ENCODE peak calls at places on chromosome 18, in ten cellular contexts. C is sciatic nerve; J is natural killer cell; D is left ventricle myocardium superior; M is mucosa of descending colon; E is aorta; K is HCT116; F is upper lobe of right lung; R is left cardiac atrium; U is activated T-cell treated with anti-CD3 and anti-CD28 coated beads, Interleukin-2, amount 50 U/mL, for 4 hours. B is an unnamed sample.

GRCh38 chr18:76922107-76922506 is 99.8 kb downstream of the ZNF236 start:
- ATAC-seq in C (peak; percentile 93), D (peak; percentile 88), E (peak; percentile 68), U (peak; percentile 97), J (peak; percentile 88), R (peak; percentile 83), M (peak; percentile 98), F (peak; percentile 96), K (peak; percentile 91), B (peak; percentile 60)

GRCh38 chr18:32803571-32803970 is 30.7 kb upstream of the KLHL14 start:
- ATAC-seq in U (no peak), R (no peak), M (peak; percentile 61), J (no peak), F (no peak), E (no peak), D (no peak), K (no peak), C (no peak), B (peak; percentile 48)

GRCh38 chr18:13235326-13235937 is 16.9 kb downstream of the LDLRAD4 start:
- ATAC-seq in U (no peak), E (no peak), M (no peak), D (peak; percentile 6), F (no peak), C (peak; percentile 48), K (no peak), J (no peak), R (peak; percentile 20), B (no peak)

GRCh38 chr18:12990128-12990485 is 1.1 kb upstream of the CEP192 start:
- ATAC-seq in M (no peak), D (no peak), F (peak; percentile 1), U (no peak), R (no peak), J (peak; percentile 6), C (no peak), E (no peak), K (no peak), B (peak; percentile 26)

GRCh38 chr18:741931-742512 is 29.6 kb upstream of the ENOSF1 start:
- ATAC-seq in U (peak; percentile 67), J (peak; percentile 81), D (peak; percentile 71), K (peak; percentile 85), M (peak; percentile 75), R (peak; percentile 75), F (peak; percentile 90), E (peak; percentile 80), C (peak; percentile 74), B (peak; percentile 67)

GRCh38 chr18:33495278-33495677 is 54.8 kb upstream of the CCDC178 start:
- ATAC-seq in D (no peak), K (no peak), M (peak; percentile 40), U (no peak), C (peak; percentile 78), E (no peak), F (no peak), R (peak; percentile 68), J (no peak), B (no peak)

GRCh38 chr18:8341481-8342230 is 267.6 kb upstream of the RAB12 start:
- ATAC-seq in R (no peak), K (no peak), C (no peak), U (no peak), M (no peak), E (peak; percentile 37), F (peak; percentile 85), D (peak; percentile 50), J (no peak), B (no peak)

GRCh38 chr18:62844850-62845643 is 129.7 kb downstream of the PHLPP1 start:
- ATAC-seq in M (no peak), J (peak; percentile 38), C (no peak), U (peak; percentile 93), F (no peak), R (no peak), D (peak; percentile 50), K (no peak), E (no peak), B (no peak)

GRCh38 chr18:28485210-28485801 is 308.4 kb upstream of the CDH2 start:
- ATAC-seq in D (no peak), K (no peak), F (no peak), M (no peak), J (no peak), C (no peak), E (no peak), U (no peak), R (no peak), B (no peak)

GRCh38 chr18:48640566-48641270 is 101.9 kb downstream of the CTIF start:
- ATAC-seq in M (no peak), R (peak; percentile 7), F (no peak), C (no peak), U (no peak), K (no peak), E (no peak), J (no peak), D (no peak), B (no peak)

GRCh38 chr18:58077329-58077728 is 33.3 kb downstream of the NEDD4L start:
- ATAC-seq in R (no peak), F (no peak), E (no peak), K (no peak), C (no peak), J (no peak), M (no peak), D (no peak), U (no peak), B (no peak)

GRCh38 chr18:2855560-2856350 is 8.9 kb downstream of the EMILIN2 start:
- ATAC-seq in K (no peak), M (no peak), C (no peak), J (peak; percentile 37), F (no peak), R (no peak), D (no peak), U (no peak), E (no peak), B (peak; percentile 49)

GRCh38 chr18:9542924-9543323 is 67.6 kb downstream of the RALBP1 start:
- ATAC-seq in M (peak; percentile 17), U (no peak), D (peak; percentile 15), F (peak; percentile 10), K (peak; percentile 27), C (no peak), R (peak; percentile 19), J (no peak), E (no peak), B (peak; percentile 44)

GRCh38 chr18:58539659-58540380 is 89.1 kb downstream of the ALPK2 start:
- ATAC-seq in R (no peak), K (no peak), C (no peak), E (no peak), M (peak; percentile 71), J (no peak), U (no peak), F (no peak), D (no peak), B (no peak)

GRCh38 chr18:9861933-9862332 is 23.8 kb upstream of the TXNDC2 start:
- ATAC-seq in F (no peak), J (no peak), D (no peak), C (no peak), U (peak; percentile 74), K (no peak), E (no peak), R (no peak), M (no peak), B (no peak)

GRCh38 chr18:12087483-12087960 is 6.1 kb upstream of the ANKRD62 start:
- ATAC-seq in E (peak; percentile 25), D (peak; percentile 8), R (no peak), J (peak; percentile 12), F (no peak), U (no peak), C (peak; percentile 31), M (no peak), K (no peak), B (peak; percentile 26)

GRCh38 chr18:77161954-77162353 is 29.4 kb upstream of the MBP start:
- ATAC-seq in F (no peak), D (no peak), C (no peak), E (no peak), K (no peak), R (no peak), U (no peak), J (no peak), M (no peak), B (no peak)

GRCh38 chr18:57630759-57631660 is 9.4 kb upstream of the NARS1 start:
- ATAC-seq in D (no peak), R (no peak), C (peak; percentile 33), J (no peak), U (no peak), E (no peak), M (no peak), F (no peak), K (no peak), B (peak; percentile 3)

GRCh38 chr18:36590621-36591580 is 237.9 kb downstream of the TPGS2 start:
- ATAC-seq in D (no peak), K (no peak), E (no peak), M (no peak), R (no peak), J (no peak), F (no peak), U (no peak), C (no peak), B (no peak)

GRCh38 chr18:41783879-41784278 is 171.2 kb upstream of the PIK3C3 start:
- ATAC-seq in D (no peak), M (no peak), J (no peak), C (no peak), R (no peak), U (no peak), E (no peak), F (no peak), K (no peak), B (no peak)

GRCh38 chr18:60117321-60117720 is 217.5 kb downstream of the PMAIP1 start:
- ATAC-seq in J (no peak), U (no peak), M (no peak), R (no peak), K (no peak), F (no peak), D (no peak), E (no peak), C (no peak), B (no peak)

GRCh38 chr18:35658112-35658511 is 76.6 kb downstream of the GALNT1 start:
- ATAC-seq in C (no peak), M (no peak), E (no peak), U (no peak), J (peak; percentile 35), R (no peak), F (no peak), K (no peak), D (no peak), B (no peak)

GRCh38 chr18:44626807-44627206 is 53.9 kb upstream of the SETBP1 start:
- ATAC-seq in D (peak; percentile 82), U (no peak), J (no peak), K (no peak), E (no peak), F (no peak), C (no peak), R (peak; percentile 57), M (no peak), B (peak; percentile 46)

GRCh38 chr18:67408240-67408639 is 108.3 kb downstream of the DSEL start:
- ATAC-seq in C (no peak), J (no peak), F (no peak), M (no peak), E (no peak), R (no peak), U (no peak), K (no peak), D (no peak), B (no peak)

GRCh38 chr18:2891526-2892431 is 45.0 kb downstream of the EMILIN2 start:
- ATAC-seq in R (no peak), J (no peak), U (peak; percentile 86), E (no peak), M (no peak), F (no peak), C (no peak), D (no peak), K (no peak), B (no peak)

GRCh38 chr18:48166971-48167370 is 236.5 kb upstream of the SMAD2 start:
- ATAC-seq in C (peak; percentile 69), F (peak; percentile 81), J (no peak), R (peak; percentile 75), E (peak; percentile 9), U (no peak), K (no peak), D (peak; percentile 63), M (peak; percentile 69), B (peak; percentile 12)

GRCh38 chr18:47754311-47755101 is 176.0 kb downstream of the SMAD2 start:
- ATAC-seq in D (peak; percentile 33), J (peak; percentile 53), E (no peak), R (peak; percentile 27), U (peak; percentile 54), M (peak; percentile 80), K (peak; percentile 89), C (no peak), F (peak; percentile 68), B (peak; percentile 35)

GRCh38 chr18:48946329-48946835 is 4.4 kb downstream of the SMAD7 start:
- ATAC-seq in R (no peak), J (no peak), C (no peak), E (no peak), K (no peak), M (no peak), D (no peak), F (peak; percentile 1), U (no peak), B (no peak)

B was measured in esophagus mucosa.